ENCODE peak calls at places on chromosome X, in eight cellular contexts. O, H, S, P, K, M, N and W are unnamed samples.

GRCh38 chrX:151982217-151982616 is 7.7 kb upstream of the GABRE start:
- DNase-seq in O (no peak), H (no peak), S (peak; percentile 75), P (no peak), K (no peak), M (no peak), N (peak; percentile 78), W (no peak)

GRCh38 chrX:37423864-37424569 is 74.9 kb downstream of the PRRG1 start:
- DNase-seq in O (no peak), H (no peak), S (no peak), P (no peak), K (no peak), M (no peak), N (no peak), W (no peak)

GRCh38 chrX:30622361-30622760 is 30.9 kb upstream of the GK start:
- DNase-seq in O (no peak), H (no peak), S (no peak), P (no peak), K (no peak), M (no peak), N (no peak), W (no peak)

GRCh38 chrX:989959-990510 is 222.4 kb downstream of the CRLF2 start:
- DNase-seq in O (peak; percentile 96), H (peak; percentile 97), S (peak; percentile 99), P (peak; percentile 34), K (peak; percentile 68), M (no peak), N (no peak), W (peak; percentile 90)

GRCh38 chrX:21982311-21982710 is 41.8 kb downstream of the SMS start:
- DNase-seq in O (no peak), H (no peak), S (no peak), P (no peak), K (no peak), M (no peak), N (no peak), W (no peak)

GRCh38 chrX:133999013-133999705 is 13.8 kb upstream of the GPC3 start:
- DNase-seq in O (peak; percentile 70), H (no peak), S (no peak), P (no peak), K (no peak), M (no peak), N (no peak), W (peak; percentile 70)

GRCh38 chrX:70001269-70001668 is 48.5 kb downstream of the AWAT2 start:
- DNase-seq in O (no peak), H (no peak), S (no peak), P (no peak), K (no peak), M (no peak), N (no peak), W (no peak)

GRCh38 chrX:38891641-38892413 is 90.6 kb downstream of the MID1IP1 start:
- DNase-seq in O (no peak), H (no peak), S (no peak), P (no peak), K (no peak), M (no peak), N (no peak), W (no peak)

GRCh38 chrX:152658302-152658701 is 20.6 kb downstream of the GABRQ start:
- DNase-seq in O (no peak), H (no peak), S (no peak), P (no peak), K (no peak), M (peak; percentile 27), N (no peak), W (no peak)

GRCh38 chrX:40845331-40845911 is 110.1 kb upstream of the MED14 start:
- DNase-seq in O (no peak), H (no peak), S (no peak), P (no peak), K (no peak), M (no peak), N (peak; percentile 6), W (peak; percentile 27)

GRCh38 chrX:22078117-22078516 is 46.0 kb downstream of the PHEX start:
- DNase-seq in O (no peak), H (no peak), S (no peak), P (no peak), K (no peak), M (no peak), N (no peak), W (no peak)

GRCh38 chrX:150041208-150041607 is 102.9 kb upstream of the EOLA2 start:
- DNase-seq in O (no peak), H (no peak), S (no peak), P (no peak), K (no peak), M (no peak), N (no peak), W (no peak)

GRCh38 chrX:3699841-3700381 is 13.5 kb downstream of the PRKX start:
- DNase-seq in O (peak; percentile 54), H (peak; percentile 19), S (no peak), P (no peak), K (no peak), M (no peak), N (no peak), W (no peak)

GRCh38 chrX:5775985-5776384 is 452.7 kb downstream of the NLGN4X start:
- DNase-seq in O (peak; percentile 44), H (no peak), S (no peak), P (no peak), K (no peak), M (no peak), N (no peak), W (no peak)

GRCh38 chrX:120697053-120697452 is 67.2 kb upstream of the C1GALT1C1 start:
- DNase-seq in O (no peak), H (peak; percentile 66), S (no peak), P (no peak), K (no peak), M (no peak), N (no peak), W (no peak)

GRCh38 chrX:21658152-21658737 is at the start of gene KLHL34:
- DNase-seq in O (no peak), H (no peak), S (no peak), P (no peak), K (no peak), M (peak; percentile 14), N (no peak), W (no peak)

DNA sequence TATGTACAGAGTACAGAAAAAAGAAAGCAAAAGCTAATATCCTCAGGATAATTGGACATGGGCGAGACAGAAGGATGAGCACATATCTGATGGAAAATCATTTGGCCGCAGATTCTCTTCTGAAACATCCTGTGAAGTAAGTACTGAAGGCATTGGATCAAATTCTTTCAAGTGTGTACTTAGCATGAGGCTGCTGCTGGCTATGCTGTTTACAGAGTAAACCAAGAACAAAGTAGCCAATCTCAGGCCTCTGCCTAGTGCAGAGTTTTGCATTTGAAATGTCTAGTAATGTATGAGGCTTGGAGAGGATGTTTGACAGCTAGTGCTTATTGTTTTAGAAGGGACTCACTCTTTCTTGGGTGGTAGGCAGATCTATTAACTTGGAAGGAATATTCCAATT is 128.5 kb downstream of the MAGEC2 start:
- DNase-seq in O (no peak), H (no peak), S (no peak), P (no peak), K (no peak), M (no peak), N (no peak), W (no peak)
- TF ChIP-seq EP300 in O (no peak), H (no peak), S (no peak), P (no peak), K (no peak), M (no peak), N (no peak), W (no peak)

GRCh38 chrX:15299945-15300851 is 15.2 kb downstream of the ASB11 start:
- DNase-seq in O (no peak), H (no peak), S (peak; percentile 33), P (no peak), K (no peak), M (peak; percentile 49), N (peak; percentile 7), W (no peak)
- TF ChIP-seq EP300 in O (no peak), H (no peak), S (no peak), P (no peak), K (no peak), M (no peak), N (no peak), W (no peak)

GRCh38 chrX:68827848-68828562 is 816 bp upstream of the EFNB1 start:
- DNase-seq in O (peak; percentile 93), H (no peak), S (peak; percentile 79), P (peak; percentile 79), K (peak; percentile 86), M (peak; percentile 77), N (peak; percentile 55), W (peak; percentile 80)

GRCh38 chrX:68828740-68829593 is at the start of gene EFNB1:
- DNase-seq in O (peak; percentile 97), H (peak; percentile 42), S (peak; percentile 95), P (peak; percentile 86), K (peak; percentile 92), M (peak; percentile 87), N (peak; percentile 86), W (peak; percentile 91)

GRCh38 chrX:68831405-68832100 is 2.7 kb downstream of the EFNB1 start:
- DNase-seq in O (peak; percentile 32), H (no peak), S (no peak), P (no peak), K (no peak), M (no peak), N (no peak), W (peak; percentile 8)

GRCh38 chrX:68830486-68831404 is 1.9 kb downstream of the EFNB1 start:
- DNase-seq in O (peak; percentile 61), H (no peak), S (no peak), P (no peak), K (no peak), M (peak; percentile 44), N (no peak), W (peak; percentile 31)

GRCh38 chrX:68829594-68830485 is 1.0 kb downstream of the EFNB1 start:
- DNase-seq in O (peak; percentile 70), H (no peak), S (peak; percentile 18), P (no peak), K (no peak), M (peak; percentile 49), N (no peak), W (no peak)
- TF ChIP-seq EP300 in O (no peak), H (no peak), S (no peak), P (no peak), K (no peak), M (no peak), N (no peak), W (no peak)

GRCh38 chrX:74351760-74352159 is 47.8 kb downstream of the ZCCHC13 start:
- DNase-seq in O (no peak), H (no peak), S (no peak), P (no peak), K (no peak), M (no peak), N (no peak), W (no peak)

GRCh38 chrX:74353984-74354383 is 50.0 kb downstream of the ZCCHC13 start:
- DNase-seq in O (no peak), H (no peak), S (no peak), P (no peak), K (no peak), M (no peak), N (no peak), W (no peak)

GRCh38 chrX:74343970-74344622 is 40.1 kb downstream of the ZCCHC13 start:
- DNase-seq in O (no peak), H (peak; percentile 39), S (peak; percentile 93), P (no peak), K (peak; percentile 67), M (peak; percentile 57), N (peak; percentile 60), W (no peak)

GRCh38 chrX:74346124-74346523 is 42.1 kb downstream of the ZCCHC13 start:
- DNase-seq in O (no peak), H (no peak), S (no peak), P (no peak), K (no peak), M (no peak), N (no peak), W (no peak)

GRCh38 chrX:74349387-74349786 is 45.4 kb downstream of the ZCCHC13 start:
- DNase-seq in O (no peak), H (no peak), S (no peak), P (no peak), K (no peak), M (no peak), N (peak; percentile 3), W (no peak)
- TF ChIP-seq EP300 in O (no peak), H (no peak), S (no peak), P (no peak), K (no peak), M (no peak), N (no peak), W (no peak)